ENCODE peak calls at places on chromosomes 4 and X, in four cellular contexts. One of them, this sample, is unnamed. For H3K4me1, the result is how much of the 10 kb centered on the place peaks cover.

GRCh38 chr4:135319685-135320084 is 1118.1 kb upstream of the PABPC4L start:
- DNase-seq in colonic mucosa: no peak
- DNase-seq in A549: no peak
- DNase-seq in Peyer's patch: no peak
- DNase-seq in this sample: no peak

GRCh38 chrX:30327762-30328161 is 18.6 kb upstream of the NR0B1 start:
- DNase-seq in colonic mucosa: no peak
- DNase-seq in Peyer's patch: no peak
- DNase-seq in A549: no peak
- DNase-seq in this sample: no peak

GRCh38 chr4:2280531-2281300 is 18.8 kb upstream of the MXD4 start:
- DNase-seq in colonic mucosa: no peak
- DNase-seq in A549: no peak
- DNase-seq in Peyer's patch: no peak
- DNase-seq in this sample: no peak

GRCh38 chrX:19805054-19805690 is 82.2 kb downstream of the SH3KBP1 start:
- DNase-seq in colonic mucosa: no peak
- DNase-seq in Peyer's patch: no peak
- DNase-seq in A549: no peak
- DNase-seq in this sample: no peak

GRCh38 chrX:30570505-30570904 is 7.1 kb downstream of the TASL start:
- DNase-seq in colonic mucosa: no peak
- DNase-seq in A549: no peak
- DNase-seq in Peyer's patch: no peak
- DNase-seq in this sample: no peak

GRCh38 chr4:180674629-180675367 is 1568.4 kb upstream of the TENM3 start:
- DNase-seq in Peyer's patch: no peak
- DNase-seq in colonic mucosa: no peak
- DNase-seq in A549: no peak
- DNase-seq in this sample: no peak

GRCh38 chr4:528835-529234 is 29.8 kb downstream of the PIGG start:
- DNase-seq in Peyer's patch: no peak
- DNase-seq in A549: no peak
- DNase-seq in colonic mucosa: no peak
- DNase-seq in this sample: no peak

GRCh38 chrX:39755152-39756032 is 342.4 kb downstream of the BCOR start:
- DNase-seq in colonic mucosa: peak
- DNase-seq in A549: peak
- DNase-seq in Peyer's patch: no peak
- DNase-seq in this sample: peak

GRCh38 chr4:11130195-11130975 is 298.3 kb downstream of the HS3ST1 start:
- DNase-seq in colonic mucosa: no peak
- DNase-seq in Peyer's patch: no peak
- DNase-seq in A549: no peak
- DNase-seq in this sample: no peak

GRCh38 chr4:81684357-81684756 is 212.7 kb upstream of the RASGEF1B start:
- DNase-seq in Peyer's patch: no peak
- DNase-seq in colonic mucosa: no peak
- DNase-seq in A549: no peak
- DNase-seq in this sample: no peak

GRCh38 chr4:7744131-7744804 is 195.4 kb downstream of the AFAP1 start:
- DNase-seq in Peyer's patch: no peak
- DNase-seq in colonic mucosa: no peak
- DNase-seq in A549: no peak
- DNase-seq in this sample: no peak

GRCh38 chr4:158814636-158815035 is 45.8 kb downstream of the FNIP2 start:
- DNase-seq in A549: no peak
- DNase-seq in Peyer's patch: no peak
- DNase-seq in colonic mucosa: no peak
- DNase-seq in this sample: no peak

GRCh38 chr4:158816953-158817352 is 48.1 kb downstream of the FNIP2 start:
- DNase-seq in Peyer's patch: no peak
- DNase-seq in A549: no peak
- DNase-seq in colonic mucosa: no peak
- DNase-seq in this sample: no peak

GRCh38 chr4:158819942-158820786 is 51.3 kb downstream of the FNIP2 start:
- DNase-seq in colonic mucosa: no peak
- DNase-seq in A549: no peak
- DNase-seq in Peyer's patch: no peak
- DNase-seq in this sample: no peak

GRCh38 chr4:158818595-158818994 is 49.8 kb downstream of the FNIP2 start:
- DNase-seq in A549: no peak
- DNase-seq in colonic mucosa: no peak
- DNase-seq in Peyer's patch: no peak
- DNase-seq in this sample: no peak

DNA sequence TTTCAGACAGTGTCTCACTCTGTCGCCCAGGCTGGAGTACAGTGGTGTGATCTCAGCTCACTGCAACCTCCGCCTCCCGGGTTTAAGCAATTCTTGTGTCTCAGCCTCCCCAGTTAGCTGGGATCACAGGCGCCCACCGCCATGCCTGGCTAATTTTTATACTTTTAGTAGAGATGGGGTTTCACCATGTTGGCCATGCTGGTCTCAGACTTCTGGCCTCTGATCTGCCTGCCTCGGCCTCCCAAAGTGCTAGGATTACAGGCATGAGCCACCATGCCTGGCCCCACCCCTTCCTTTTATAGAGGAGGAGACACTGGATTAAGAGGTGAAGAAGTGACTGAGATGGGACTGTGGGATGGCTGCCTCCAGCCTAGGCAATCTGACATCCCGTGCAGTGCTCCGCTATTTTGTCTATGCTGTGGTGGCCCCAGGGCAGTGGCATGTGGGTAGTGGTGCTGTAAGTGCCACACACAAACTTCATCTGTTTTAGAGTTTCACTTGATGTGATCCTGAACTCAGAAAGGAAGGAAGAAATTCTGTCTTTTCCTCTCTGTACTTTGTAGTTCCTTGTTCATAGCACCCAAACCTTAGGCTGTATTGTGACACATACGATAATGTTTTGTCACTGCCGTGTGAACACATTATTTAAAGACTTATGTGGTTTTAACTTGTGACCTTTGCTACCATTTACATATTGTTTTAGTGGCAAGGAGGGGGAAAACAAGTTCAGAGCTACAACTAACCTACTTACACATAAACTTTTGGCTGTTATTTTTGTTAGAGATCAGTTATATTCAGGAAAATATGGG is 48.9 kb downstream of the FNIP2 start:
- DNase-seq in A549: no peak
- DNase-seq in colonic mucosa: no peak
- DNase-seq in Peyer's patch: no peak
- DNase-seq in this sample: no peak
- H3K4me1 ChIP-seq in A549: under half
- H3K4me1 ChIP-seq in colonic mucosa: under half
- H3K4me1 ChIP-seq in Peyer's patch: under half
- H3K4me1 ChIP-seq in this sample: half or more

DNA sequence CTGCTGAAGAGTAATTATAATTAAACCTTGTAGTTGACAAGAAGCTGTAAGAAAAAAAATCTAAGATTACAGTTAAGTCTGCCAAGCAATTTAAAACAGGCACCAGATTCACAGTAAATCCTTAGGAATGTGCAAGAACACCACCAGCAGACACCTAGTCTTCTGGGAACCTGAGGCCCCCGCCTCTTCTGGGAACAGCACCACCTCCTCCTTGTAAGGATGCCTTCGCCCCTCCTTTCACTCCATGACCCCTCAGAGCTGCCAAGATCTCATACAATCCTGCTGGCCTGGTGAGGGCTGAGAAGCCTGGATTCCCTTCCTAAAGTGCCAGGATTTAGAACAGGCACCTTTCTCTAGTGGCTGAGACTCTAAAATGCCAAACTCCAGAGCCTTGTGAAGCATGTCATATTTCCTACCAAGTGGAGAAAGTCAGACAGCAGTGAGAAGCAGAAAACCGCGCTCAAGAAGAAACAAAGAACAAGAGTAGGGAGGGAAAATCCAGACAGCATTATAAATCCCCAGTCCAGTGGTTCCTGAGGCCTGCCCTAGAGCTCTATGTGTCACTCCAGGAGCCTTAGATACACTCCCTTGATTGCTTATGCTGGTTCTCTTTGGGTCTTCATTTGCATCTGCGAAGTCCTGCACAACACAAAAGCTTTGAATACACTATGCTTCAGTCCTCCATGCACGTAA is 166.4 kb downstream of the TSPAN5 start:
- DNase-seq in Peyer's patch: no peak
- DNase-seq in colonic mucosa: no peak
- DNase-seq in A549: no peak
- DNase-seq in this sample: no peak
- TF ChIP-seq CTCF in Peyer's patch: no peak
- TF ChIP-seq CTCF in colonic mucosa: no peak
- TF ChIP-seq CTCF in A549: no peak
- TF ChIP-seq CTCF in this sample: no peak

GRCh38 chr4:87012265-87012953 is 77.6 kb downstream of the AFF1 start:
- DNase-seq in colonic mucosa: peak
- DNase-seq in Peyer's patch: no peak
- DNase-seq in A549: no peak
- DNase-seq in this sample: no peak
- H3K4me1 ChIP-seq in colonic mucosa: under half
- H3K4me1 ChIP-seq in Peyer's patch: under half
- H3K4me1 ChIP-seq in A549: half or more
- H3K4me1 ChIP-seq in this sample: half or more

GRCh38 chrX:38256019-38256418 is 35.3 kb upstream of the SRPX start:
- DNase-seq in A549: no peak
- DNase-seq in Peyer's patch: no peak
- DNase-seq in colonic mucosa: no peak
- DNase-seq in this sample: no peak

GRCh38 chrX:38262715-38263620 is 42.3 kb upstream of the SRPX start:
- DNase-seq in Peyer's patch: no peak
- DNase-seq in colonic mucosa: no peak
- DNase-seq in A549: no peak
- DNase-seq in this sample: no peak

GRCh38 chrX:38260231-38260630 is 39.6 kb upstream of the SRPX start:
- DNase-seq in Peyer's patch: no peak
- DNase-seq in A549: peak
- DNase-seq in colonic mucosa: peak
- DNase-seq in this sample: no peak
- TF ChIP-seq CTCF in Peyer's patch: peak
- TF ChIP-seq CTCF in A549: peak
- TF ChIP-seq CTCF in colonic mucosa: peak
- TF ChIP-seq CTCF in this sample: no peak